ENCODE peak calls at places on chromosome 13, in four cellular contexts. One of them, this sample, is unnamed.

GRCh38 chr13:79647518-79647917 is 166.6 kb downstream of the NDFIP2 start:
- DNase-seq in Right ventricle myocardium superior: no peak
- DNase-seq in activated CD4-positive, alpha-beta T cell treated with anti-CD3 and anti-CD28 coated beads, Interleukin-2, amount 10 ng/mL, durations not matched to agents 7 days and 5 days: no peak
- DNase-seq in retina: no peak
- DNase-seq in this sample: no peak

GRCh38 chr13:71879129-71879535 is 12.1 kb upstream of the DACH1 start:
- DNase-seq in Right ventricle myocardium superior: no peak
- DNase-seq in activated CD4-positive, alpha-beta T cell treated with anti-CD3 and anti-CD28 coated beads, Interleukin-2, amount 10 ng/mL, durations not matched to agents 7 days and 5 days: peak; percentile 26
- DNase-seq in retina: peak; percentile 73
- DNase-seq in this sample: no peak

GRCh38 chr13:40221460-40222201 is 444.8 kb downstream of the FOXO1 start:
- DNase-seq in Right ventricle myocardium superior: no peak
- DNase-seq in activated CD4-positive, alpha-beta T cell treated with anti-CD3 and anti-CD28 coated beads, Interleukin-2, amount 10 ng/mL, durations not matched to agents 7 days and 5 days: peak; percentile 33
- DNase-seq in retina: no peak
- DNase-seq in this sample: peak; percentile 6

GRCh38 chr13:25214371-25215252 is 42.5 kb upstream of the AMER2 start:
- DNase-seq in activated CD4-positive, alpha-beta T cell treated with anti-CD3 and anti-CD28 coated beads, Interleukin-2, amount 10 ng/mL, durations not matched to agents 7 days and 5 days: no peak
- DNase-seq in Right ventricle myocardium superior: no peak
- DNase-seq in retina: no peak
- DNase-seq in this sample: no peak

GRCh38 chr13:70310720-70311119 is 202.5 kb upstream of the KLHL1 start:
- DNase-seq in Right ventricle myocardium superior: no peak
- DNase-seq in retina: peak; percentile 46
- DNase-seq in activated CD4-positive, alpha-beta T cell treated with anti-CD3 and anti-CD28 coated beads, Interleukin-2, amount 10 ng/mL, durations not matched to agents 7 days and 5 days: no peak
- DNase-seq in this sample: no peak

GRCh38 chr13:112730157-112730671 is 40.4 kb downstream of the ATP11A start:
- DNase-seq in Right ventricle myocardium superior: peak; percentile 64
- DNase-seq in retina: no peak
- DNase-seq in activated CD4-positive, alpha-beta T cell treated with anti-CD3 and anti-CD28 coated beads, Interleukin-2, amount 10 ng/mL, durations not matched to agents 7 days and 5 days: no peak
- DNase-seq in this sample: no peak

GRCh38 chr13:77114271-77114670 is 87.3 kb upstream of the FBXL3 start:
- DNase-seq in retina: no peak
- DNase-seq in Right ventricle myocardium superior: no peak
- DNase-seq in activated CD4-positive, alpha-beta T cell treated with anti-CD3 and anti-CD28 coated beads, Interleukin-2, amount 10 ng/mL, durations not matched to agents 7 days and 5 days: no peak
- DNase-seq in this sample: no peak

GRCh38 chr13:94327318-94327717 is 152.2 kb downstream of the DCT start:
- DNase-seq in activated CD4-positive, alpha-beta T cell treated with anti-CD3 and anti-CD28 coated beads, Interleukin-2, amount 10 ng/mL, durations not matched to agents 7 days and 5 days: peak; percentile 35
- DNase-seq in retina: no peak
- DNase-seq in Right ventricle myocardium superior: no peak
- DNase-seq in this sample: peak; percentile 69

GRCh38 chr13:114129649-114130062 is 2.8 kb downstream of the RASA3 start:
- DNase-seq in activated CD4-positive, alpha-beta T cell treated with anti-CD3 and anti-CD28 coated beads, Interleukin-2, amount 10 ng/mL, durations not matched to agents 7 days and 5 days: peak; percentile 48
- DNase-seq in Right ventricle myocardium superior: peak; percentile 29
- DNase-seq in retina: no peak
- DNase-seq in this sample: peak; percentile 54

GRCh38 chr13:29073762-29074161 is 253.6 kb downstream of the MTUS2 start:
- DNase-seq in Right ventricle myocardium superior: no peak
- DNase-seq in activated CD4-positive, alpha-beta T cell treated with anti-CD3 and anti-CD28 coated beads, Interleukin-2, amount 10 ng/mL, durations not matched to agents 7 days and 5 days: no peak
- DNase-seq in retina: no peak
- DNase-seq in this sample: no peak

GRCh38 chr13:61156753-61157152 is 258.9 kb downstream of the PCDH20 start:
- DNase-seq in activated CD4-positive, alpha-beta T cell treated with anti-CD3 and anti-CD28 coated beads, Interleukin-2, amount 10 ng/mL, durations not matched to agents 7 days and 5 days: no peak
- DNase-seq in Right ventricle myocardium superior: no peak
- DNase-seq in retina: no peak
- DNase-seq in this sample: no peak

GRCh38 chr13:48603375-48603774 is 50.4 kb upstream of the CYSLTR2 start:
- DNase-seq in activated CD4-positive, alpha-beta T cell treated with anti-CD3 and anti-CD28 coated beads, Interleukin-2, amount 10 ng/mL, durations not matched to agents 7 days and 5 days: no peak
- DNase-seq in Right ventricle myocardium superior: no peak
- DNase-seq in retina: no peak
- DNase-seq in this sample: no peak

GRCh38 chr13:44918323-44919102 is 70.8 kb downstream of the NUFIP1 start:
- DNase-seq in retina: peak; percentile 98
- DNase-seq in activated CD4-positive, alpha-beta T cell treated with anti-CD3 and anti-CD28 coated beads, Interleukin-2, amount 10 ng/mL, durations not matched to agents 7 days and 5 days: peak; percentile 82
- DNase-seq in Right ventricle myocardium superior: peak; percentile 94
- DNase-seq in this sample: no peak

GRCh38 chr13:113947321-113948033 is 26.4 kb downstream of the C13orf46 start:
- DNase-seq in retina: peak; percentile 43
- DNase-seq in Right ventricle myocardium superior: peak; percentile 71
- DNase-seq in activated CD4-positive, alpha-beta T cell treated with anti-CD3 and anti-CD28 coated beads, Interleukin-2, amount 10 ng/mL, durations not matched to agents 7 days and 5 days: no peak
- DNase-seq in this sample: no peak

GRCh38 chr13:49097374-49097773 is 121.7 kb downstream of the FNDC3A start:
- DNase-seq in retina: no peak
- DNase-seq in activated CD4-positive, alpha-beta T cell treated with anti-CD3 and anti-CD28 coated beads, Interleukin-2, amount 10 ng/mL, durations not matched to agents 7 days and 5 days: no peak
- DNase-seq in Right ventricle myocardium superior: no peak
- DNase-seq in this sample: no peak

GRCh38 chr13:95870421-95870820 is 182.8 kb downstream of the UGGT2 start:
- DNase-seq in activated CD4-positive, alpha-beta T cell treated with anti-CD3 and anti-CD28 coated beads, Interleukin-2, amount 10 ng/mL, durations not matched to agents 7 days and 5 days: no peak
- DNase-seq in retina: no peak
- DNase-seq in Right ventricle myocardium superior: no peak
- DNase-seq in this sample: no peak

GRCh38 chr13:91647361-91647970 is 249.0 kb downstream of the GPC5 start:
- DNase-seq in Right ventricle myocardium superior: peak; percentile 37
- DNase-seq in activated CD4-positive, alpha-beta T cell treated with anti-CD3 and anti-CD28 coated beads, Interleukin-2, amount 10 ng/mL, durations not matched to agents 7 days and 5 days: no peak
- DNase-seq in retina: no peak
- DNase-seq in this sample: peak; percentile 4

GRCh38 chr13:100722517-100722916 is 47.9 kb upstream of the TMTC4 start:
- DNase-seq in retina: no peak
- DNase-seq in Right ventricle myocardium superior: no peak
- DNase-seq in activated CD4-positive, alpha-beta T cell treated with anti-CD3 and anti-CD28 coated beads, Interleukin-2, amount 10 ng/mL, durations not matched to agents 7 days and 5 days: no peak
- DNase-seq in this sample: no peak

GRCh38 chr13:47869780-47870179 is 131.3 kb downstream of the SUCLA2 start:
- DNase-seq in retina: no peak
- DNase-seq in Right ventricle myocardium superior: no peak
- DNase-seq in activated CD4-positive, alpha-beta T cell treated with anti-CD3 and anti-CD28 coated beads, Interleukin-2, amount 10 ng/mL, durations not matched to agents 7 days and 5 days: no peak
- DNase-seq in this sample: no peak

GRCh38 chr13:26133286-26133685 is 81.5 kb upstream of the SHISA2 start:
- DNase-seq in Right ventricle myocardium superior: no peak
- DNase-seq in activated CD4-positive, alpha-beta T cell treated with anti-CD3 and anti-CD28 coated beads, Interleukin-2, amount 10 ng/mL, durations not matched to agents 7 days and 5 days: no peak
- DNase-seq in retina: no peak
- DNase-seq in this sample: no peak

GRCh38 chr13:90867336-90867683 is 480.2 kb upstream of the MIR17HG start:
- DNase-seq in Right ventricle myocardium superior: peak; percentile 72
- DNase-seq in activated CD4-positive, alpha-beta T cell treated with anti-CD3 and anti-CD28 coated beads, Interleukin-2, amount 10 ng/mL, durations not matched to agents 7 days and 5 days: peak; percentile 39
- DNase-seq in retina: peak; percentile 65
- DNase-seq in this sample: peak; percentile 48

GRCh38 chr13:97506511-97506910 is 72.5 kb downstream of the RAP2A start:
- DNase-seq in Right ventricle myocardium superior: no peak
- DNase-seq in retina: no peak
- DNase-seq in activated CD4-positive, alpha-beta T cell treated with anti-CD3 and anti-CD28 coated beads, Interleukin-2, amount 10 ng/mL, durations not matched to agents 7 days and 5 days: no peak
- DNase-seq in this sample: no peak

GRCh38 chr13:99264053-99264452 is 5.9 kb upstream of the GPR18 start:
- DNase-seq in retina: no peak
- DNase-seq in activated CD4-positive, alpha-beta T cell treated with anti-CD3 and anti-CD28 coated beads, Interleukin-2, amount 10 ng/mL, durations not matched to agents 7 days and 5 days: no peak
- DNase-seq in Right ventricle myocardium superior: no peak
- DNase-seq in this sample: no peak

GRCh38 chr13:99378985-99379734 is 72.0 kb upstream of the GPR183 start:
- DNase-seq in retina: no peak
- DNase-seq in Right ventricle myocardium superior: no peak
- DNase-seq in activated CD4-positive, alpha-beta T cell treated with anti-CD3 and anti-CD28 coated beads, Interleukin-2, amount 10 ng/mL, durations not matched to agents 7 days and 5 days: peak; percentile 1
- DNase-seq in this sample: no peak

GRCh38 chr13:25922373-25922772 is 129.4 kb downstream of the SHISA2 start:
- DNase-seq in activated CD4-positive, alpha-beta T cell treated with anti-CD3 and anti-CD28 coated beads, Interleukin-2, amount 10 ng/mL, durations not matched to agents 7 days and 5 days: no peak
- DNase-seq in retina: no peak
- DNase-seq in Right ventricle myocardium superior: no peak
- DNase-seq in this sample: no peak